ENCODE peak calls at places on chromosome 20, in nine cellular contexts. R, O, P, A, J, T, D, H and Z are unnamed samples.
A peak's percentile ranks its signal among the peaks of the same experiment; 100 is the strongest.

GRCh38 chr20:7159903-7160302 is 392.4 kb downstream of the BMP2 start:
- DNase-seq in P (no peak), R (no peak), T (no peak), J (no peak), O (no peak), A (no peak), H (no peak), D (no peak), Z (no peak)

GRCh38 chr20:3843490-3843889 is 3.1 kb upstream of the MAVS start:
- DNase-seq in P (no peak), O (no peak), R (peak; percentile 67), H (no peak), A (no peak), D (no peak), J (no peak), T (no peak), Z (no peak)

GRCh38 chr20:44010162-44010704 is 95.6 kb downstream of the TOX2 start:
- DNase-seq in O (no peak), P (no peak), H (no peak), D (no peak), J (no peak), T (no peak), R (no peak), A (no peak), Z (no peak)

GRCh38 chr20:63053430-63054102 is 46.8 kb upstream of the BHLHE23 start:
- DNase-seq in R (no peak), O (no peak), J (no peak), H (no peak), T (no peak), A (no peak), P (no peak), D (no peak), Z (no peak)

GRCh38 chr20:25525857-25526256 is 59.5 kb downstream of the NINL start:
- DNase-seq in P (no peak), D (no peak), T (peak; percentile 92), J (peak; percentile 94), O (no peak), A (no peak), R (peak; percentile 91), H (peak; percentile 9), Z (peak; percentile 95)

GRCh38 chr20:4763776-4764525 is 42.2 kb downstream of the PRND start:
- DNase-seq in H (no peak), D (no peak), R (no peak), T (no peak), P (no peak), O (no peak), A (no peak), J (no peak), Z (no peak)

GRCh38 chr20:64233725-64234124 is 21.8 kb upstream of the PCMTD2 start:
- DNase-seq in D (no peak), R (no peak), P (no peak), A (no peak), O (no peak), T (no peak), J (no peak), H (no peak), Z (no peak)

GRCh38 chr20:64080013-64080812 is at the start of gene OPRL1:
- DNase-seq in A (no peak), J (no peak), D (peak; percentile 68), R (no peak), T (no peak), H (peak; percentile 47), O (no peak), P (peak; percentile 50), Z (no peak)

GRCh38 chr20:62886709-62887058 is 25.1 kb upstream of the TCFL5 start:
- DNase-seq in T (no peak), J (no peak), P (no peak), R (no peak), D (no peak), H (no peak), A (peak; percentile 51), O (no peak), Z (no peak)

GRCh38 chr20:37351689-37352610 is 6.0 kb downstream of the SRC start:
- DNase-seq in J (no peak), A (no peak), T (no peak), R (no peak), D (no peak), O (no peak), P (no peak), H (no peak), Z (no peak)

GRCh38 chr20:60677819-60678218 is 574.2 kb upstream of the CDH4 start:
- DNase-seq in A (no peak), O (no peak), P (no peak), D (no peak), J (no peak), T (no peak), R (no peak), H (no peak), Z (no peak)

GRCh38 chr20:33252460-33252859 is 16.7 kb downstream of the BPIFA1 start:
- DNase-seq in R (no peak), J (no peak), P (no peak), T (no peak), D (no peak), O (no peak), H (no peak), A (no peak), Z (no peak)

GRCh38 chr20:61904456-61904855 is 161.2 kb downstream of the TAF4 start:
- DNase-seq in J (no peak), R (no peak), A (no peak), T (no peak), O (no peak), P (no peak), H (no peak), D (no peak), Z (no peak)

GRCh38 chr20:37344506-37345338 is 1.2 kb upstream of the SRC start:
- DNase-seq in R (no peak), A (no peak), J (no peak), P (no peak), T (no peak), H (no peak), O (no peak), D (no peak), Z (peak; percentile 48)

GRCh38 chr20:62359491-62360121 is 7.5 kb downstream of the LAMA5 start:
- DNase-seq in O (no peak), D (no peak), P (no peak), H (no peak), J (no peak), T (no peak), A (no peak), R (peak; percentile 90), Z (no peak)

GRCh38 chr20:8690074-8690473 is 378.8 kb upstream of the PLCB4 start:
- DNase-seq in R (no peak), J (no peak), O (no peak), A (no peak), T (no peak), P (no peak), D (no peak), H (no peak), Z (no peak)

GRCh38 chr20:3199976-3200755 is 4.3 kb downstream of the DDRGK1 start:
- DNase-seq in R (no peak), T (no peak), P (no peak), O (no peak), D (no peak), J (no peak), A (no peak), H (no peak), Z (no peak)

GRCh38 chr20:1456300-1456699 is 10.3 kb downstream of the NSFL1C start:
- DNase-seq in T (no peak), D (no peak), H (no peak), O (no peak), J (no peak), A (no peak), P (no peak), R (peak; percentile 53), Z (no peak)

GRCh38 chr20:51562027-51562333 is 19.5 kb upstream of the NFATC2 start:
- DNase-seq in P (no peak), D (no peak), R (peak; percentile 32), H (peak; percentile 13), A (no peak), T (no peak), O (no peak), J (no peak), Z (no peak)

GRCh38 chr20:21230220-21230619 is 72.9 kb upstream of the XRN2 start:
- DNase-seq in R (no peak), T (no peak), A (no peak), H (no peak), O (no peak), P (no peak), D (no peak), J (no peak), Z (no peak)

GRCh38 chr20:13418263-13419229 is 197.5 kb downstream of the ISM1 start:
- DNase-seq in D (no peak), T (no peak), A (no peak), P (no peak), H (no peak), J (no peak), R (no peak), O (no peak), Z (no peak)

GRCh38 chr20:30500829-30501440 is 756.5 kb upstream of the DEFB115 start:
- DNase-seq in T (no peak), H (no peak), D (no peak), P (no peak), A (no peak), R (no peak), O (no peak), J (no peak), Z (no peak)

GRCh38 chr20:62709537-62709905 is 885 bp downstream of the NTSR1 start:
- DNase-seq in R (no peak), O (no peak), T (no peak), D (no peak), H (peak; percentile 13), A (no peak), P (no peak), J (no peak), Z (no peak)

GRCh38 chr20:25245461-25245860 is 2.4 kb upstream of the PYGB start:
- DNase-seq in P (no peak), O (no peak), A (no peak), J (no peak), R (no peak), H (no peak), D (no peak), T (no peak), Z (no peak)

GRCh38 chr20:49278817-49279676 is 1.2 kb upstream of the ZNFX1 start:
- DNase-seq in R (peak; percentile 39), D (no peak), P (peak; percentile 47), J (no peak), O (no peak), T (no peak), A (peak; percentile 52), H (no peak), Z (no peak)

GRCh38 chr20:39946946-39947345 is 742.1 kb downstream of the MAFB start:
- DNase-seq in T (no peak), P (no peak), O (no peak), A (no peak), D (no peak), R (no peak), H (no peak), J (no peak), Z (no peak)

GRCh38 chr20:57682184-57683038 is 27.4 kb downstream of the PMEPA1 start:
- DNase-seq in T (no peak), D (no peak), O (no peak), R (no peak), P (no peak), A (no peak), H (no peak), J (no peak), Z (no peak)

GRCh38 chr20:38209736-38210405 is 44.8 kb upstream of the TGM2 start:
- DNase-seq in R (no peak), D (no peak), A (no peak), T (no peak), H (no peak), O (no peak), P (no peak), J (no peak), Z (no peak)

GRCh38 chr20:64133951-64134407 is 26.6 kb upstream of the NPBWR2 start:
- DNase-seq in J (no peak), H (peak; percentile 11), A (no peak), R (no peak), O (no peak), D (no peak), T (no peak), P (no peak), Z (no peak)

GRCh38 chr20:50330504-50331313 is 140.1 kb downstream of the CEBPB start:
- DNase-seq in R (peak; percentile 69), P (no peak), O (no peak), A (no peak), T (no peak), D (no peak), J (no peak), H (no peak), Z (no peak)

GRCh38 chr20:10312111-10312510 is 93.5 kb downstream of the SNAP25 start:
- DNase-seq in O (no peak), T (no peak), H (no peak), J (no peak), R (no peak), P (no peak), A (no peak), D (no peak), Z (no peak)